ENCODE peak calls at places on chromosomes 7 and 10, in four cellular contexts. F, C, K and M are unnamed samples.

GRCh38 chr10:70835895-70836294 is 20.1 kb downstream of the SGPL1 start:
- DNase-seq in C (peak; percentile 76), K (no peak), F (no peak), M (no peak)

GRCh38 chr7:28808786-28809533 is 149.2 kb downstream of the TRIL start:
- DNase-seq in F (no peak), C (no peak), K (no peak), M (peak; percentile 31)

GRCh38 chr10:98795467-98795866 is 348.7 kb upstream of the HPS1 start:
- DNase-seq in C (no peak), F (no peak), K (no peak), M (no peak)

GRCh38 chr7:16398211-16399017 is 22.9 kb downstream of the CRPPA start:
- DNase-seq in F (no peak), C (no peak), K (no peak), M (no peak)

GRCh38 chr10:63553031-63553430 is 31.8 kb downstream of the REEP3 start:
- DNase-seq in F (no peak), K (no peak), C (no peak), M (no peak)

GRCh38 chr7:22814261-22815208 is 8.1 kb downstream of the TOMM7 start:
- DNase-seq in F (no peak), C (peak; percentile 84), K (no peak), M (no peak)

GRCh38 chr7:35424869-35425495 is 171.1 kb upstream of the TBX20 start:
- DNase-seq in F (peak; percentile 72), C (peak; percentile 41), K (no peak), M (peak; percentile 80)

GRCh38 chr7:102291056-102291915 is 4.6 kb downstream of the SH2B2 start:
- DNase-seq in C (no peak), K (peak; percentile 90), F (no peak), M (no peak)

GRCh38 chr10:3897156-3897555 is 112.1 kb upstream of the KLF6 start:
- DNase-seq in K (no peak), F (no peak), C (no peak), M (no peak)

GRCh38 chr7:157459966-157460365 is 123.2 kb downstream of the DNAJB6 start:
- DNase-seq in K (no peak), C (no peak), F (no peak), M (no peak)

GRCh38 chr10:15325243-15326002 is 45.7 kb downstream of the FAM171A1 start:
- DNase-seq in C (no peak), K (no peak), F (no peak), M (no peak)

GRCh38 chr10:71974489-71975011 is 10.4 kb downstream of the CHST3 start:
- DNase-seq in F (no peak), K (no peak), C (no peak), M (no peak)

GRCh38 chr7:6170571-6171531 is 101.6 kb downstream of the CYTH3 start:
- DNase-seq in F (no peak), C (no peak), K (no peak), M (no peak)

GRCh38 chr7:44955733-44956132 is 23.1 kb downstream of the MYO1G start:
- DNase-seq in K (no peak), F (no peak), C (no peak), M (peak; percentile 14)

GRCh38 chr10:47315426-47315825 is 6.8 kb upstream of the GDF2 start:
- DNase-seq in F (no peak), C (no peak), K (no peak), M (no peak)

GRCh38 chr7:80634505-80634904 is 3.9 kb upstream of the CD36 start:
- DNase-seq in C (peak; percentile 74), K (no peak), F (no peak), M (no peak)

GRCh38 chr10:15433850-15434537 is 62.9 kb upstream of the FAM171A1 start:
- DNase-seq in F (no peak), K (no peak), C (peak; percentile 30), M (peak; percentile 58)

GRCh38 chr10:13222151-13222550 is 12.0 kb downstream of the UCMA start:
- DNase-seq in C (no peak), F (no peak), K (no peak), M (no peak)

GRCh38 chr10:124152139-124152780 is 58.9 kb upstream of the CHST15 start:
- DNase-seq in F (no peak), K (no peak), C (peak; percentile 38), M (no peak)

GRCh38 chr7:12909483-12909882 is 222.1 kb downstream of the ARL4A start:
- DNase-seq in C (no peak), K (no peak), F (no peak), M (no peak)

GRCh38 chr10:117112220-117112619 is 25.9 kb downstream of the VAX1 start:
- DNase-seq in F (peak; percentile 38), C (peak; percentile 13), K (no peak), M (no peak)

GRCh38 chr10:102186128-102186527 is 33.9 kb downstream of the NOLC1 start:
- DNase-seq in C (no peak), K (no peak), F (no peak), M (no peak)

GRCh38 chr7:140607441-140607989 is 33.1 kb downstream of the DENND2A start:
- DNase-seq in C (no peak), F (no peak), K (no peak), M (peak; percentile 46)

GRCh38 chr7:157657741-157658740 is 321.2 kb downstream of the DNAJB6 start:
- DNase-seq in F (no peak), K (no peak), C (no peak), M (peak; percentile 45)

GRCh38 chr7:91212592-91212991 is 51.6 kb upstream of the FZD1 start:
- DNase-seq in C (no peak), K (no peak), F (no peak), M (no peak)

GRCh38 chr10:71382757-71383156 is 14.0 kb upstream of the CDH23 start:
- DNase-seq in C (no peak), K (no peak), F (no peak), M (no peak)

GRCh38 chr10:23448323-23448722 is 9.4 kb downstream of the OTUD1 start:
- DNase-seq in K (no peak), C (no peak), F (no peak), M (no peak)

GRCh38 chr7:2795906-2796305 is 48.2 kb downstream of the GNA12 start:
- DNase-seq in K (no peak), F (no peak), C (no peak), M (no peak)

GRCh38 chr7:102883098-102883860 is 29.5 kb upstream of the LRRC17 start:
- DNase-seq in C (no peak), F (no peak), K (no peak), M (no peak)

GRCh38 chr10:89602919-89603318 is 42.1 kb downstream of the PANK1 start:
- DNase-seq in F (no peak), C (no peak), K (no peak), M (no peak)

GRCh38 chr7:116501425-116502167 is 2.1 kb downstream of the CAV2 start:
- DNase-seq in K (no peak), C (no peak), F (no peak), M (no peak)

GRCh38 chr7:99143853-99144672 is at the start of gene SMURF1:
- DNase-seq in C (peak; percentile 23), F (peak; percentile 79), K (no peak), M (peak; percentile 97)

GRCh38 chr7:26508917-26509316 is 217.3 kb downstream of the SNX10 start:
- DNase-seq in C (no peak), F (no peak), K (no peak), M (no peak)

GRCh38 chr10:1561731-1562337 is 175.5 kb downstream of the ADARB2 start:
- DNase-seq in C (no peak), K (no peak), F (no peak), M (no peak)

GRCh38 chr7:15104411-15105092 is 202.0 kb upstream of the DGKB start:
- DNase-seq in C (no peak), K (no peak), F (no peak), M (peak; percentile 78)

GRCh38 chr7:139526578-139527544 is 3.4 kb downstream of the CLEC2L start:
- DNase-seq in K (no peak), F (no peak), C (no peak), M (no peak)

GRCh38 chr7:76106893-76107292 is 59.0 kb downstream of the MDH2 start:
- DNase-seq in F (no peak), K (no peak), C (no peak), M (no peak)

DNA sequence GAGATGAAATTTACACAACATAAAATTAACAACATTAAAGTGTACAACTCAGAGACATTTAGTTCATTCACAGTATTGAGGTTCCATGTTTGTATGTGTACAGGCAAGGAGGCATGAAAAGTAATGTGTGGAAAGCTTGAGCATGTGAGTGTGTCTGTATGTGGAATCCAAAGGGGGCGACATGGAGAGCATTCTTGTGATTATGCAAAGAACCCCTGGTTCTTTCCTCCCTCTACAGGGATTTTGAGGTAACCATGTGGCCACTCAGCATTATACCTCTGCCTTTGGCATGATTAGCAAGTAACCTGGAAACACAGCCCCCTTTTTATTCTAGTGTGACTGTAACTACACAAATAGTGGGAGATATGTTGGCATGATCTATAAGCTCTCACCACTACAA is 21.0 kb downstream of the OR2F1 start:
- DNase-seq in C (peak; percentile 63), F (no peak), K (no peak), M (peak; percentile 12)
- TF ChIP-seq FOXM1 in C (no peak), F (no peak), K (no peak), M (no peak)

GRCh38 chr10:67839957-67840356 is 2.0 kb upstream of the DNAJC12 start:
- DNase-seq in F (no peak), K (no peak), C (no peak), M (no peak)

GRCh38 chr10:67836491-67836890 is 1.5 kb downstream of the DNAJC12 start:
- DNase-seq in K (no peak), F (no peak), C (no peak), M (no peak)

GRCh38 chr10:67834375-67834774 is 3.6 kb downstream of the DNAJC12 start:
- DNase-seq in F (no peak), K (no peak), C (no peak), M (no peak)

GRCh38 chr10:67836972-67837371 is 1.0 kb downstream of the DNAJC12 start:
- DNase-seq in F (no peak), K (no peak), C (no peak), M (no peak)

GRCh38 chr10:67837519-67838314 is at the start of gene DNAJC12:
- DNase-seq in C (peak; percentile 74), K (no peak), F (peak; percentile 69), M (peak; percentile 75)
- TF ChIP-seq FOXM1 in C (no peak), K (no peak), F (no peak), M (no peak)

GRCh38 chr7:88310950-88311674 is 4.4 kb upstream of the STEAP4 start:
- DNase-seq in F (no peak), K (no peak), C (no peak), M (no peak)
- TF ChIP-seq FOXM1 in F (no peak), K (no peak), C (no peak), M (no peak)

GRCh38 chr10:50607526-50607925 is 16.2 kb downstream of the SGMS1 start:
- DNase-seq in C (no peak), K (no peak), F (no peak), M (no peak)

GRCh38 chr10:50604049-50604640 is 19.6 kb downstream of the SGMS1 start:
- DNase-seq in F (no peak), C (no peak), K (no peak), M (no peak)

GRCh38 chr10:50604823-50605222 is 18.9 kb downstream of the SGMS1 start:
- DNase-seq in C (no peak), F (no peak), K (no peak), M (no peak)

GRCh38 chr10:50603151-50603850 is 20.5 kb downstream of the SGMS1 start:
- DNase-seq in F (no peak), K (no peak), C (no peak), M (no peak)

GRCh38 chr10:50605280-50606270 is 18.2 kb downstream of the SGMS1 start:
- DNase-seq in C (peak; percentile 75), K (no peak), F (no peak), M (no peak)
- TF ChIP-seq FOXM1 in C (no peak), K (no peak), F (no peak), M (peak; percentile 71)